ENCODE peak calls at places on chromosomes 1 and 21, in four cellular contexts. One of them, this sample, is unnamed.
A peak's percentile ranks its signal among the peaks of the same experiment; 100 is the strongest.

GRCh38 chr1:62237950-62238374 is 43.3 kb downstream of the L1TD1 start:
- DNase-seq in GM12878: no peak
- DNase-seq in K562: no peak
- DNase-seq in GM23338: no peak
- DNase-seq in this sample: no peak

GRCh38 chr1:214377886-214378285 is 96.9 kb downstream of the SMYD2 start:
- DNase-seq in GM23338: no peak
- DNase-seq in K562: no peak
- DNase-seq in GM12878: no peak
- DNase-seq in this sample: no peak

GRCh38 chr1:189007824-189008223 is 1469.8 kb downstream of the BRINP3 start:
- DNase-seq in GM12878: no peak
- DNase-seq in K562: no peak
- DNase-seq in GM23338: no peak
- DNase-seq in this sample: no peak

GRCh38 chr1:170790651-170791071 is 126.7 kb downstream of the PRRX1 start:
- DNase-seq in K562: no peak
- DNase-seq in GM12878: no peak
- DNase-seq in GM23338: no peak
- DNase-seq in this sample: no peak

GRCh38 chr1:172719694-172720138 is 60.8 kb downstream of the FASLG start:
- DNase-seq in GM23338: peak; percentile 79
- DNase-seq in K562: peak; percentile 52
- DNase-seq in GM12878: no peak
- DNase-seq in this sample: no peak

GRCh38 chr21:37654596-37654995 is 261.7 kb downstream of the KCNJ6 start:
- DNase-seq in K562: no peak
- DNase-seq in GM12878: no peak
- DNase-seq in GM23338: no peak
- DNase-seq in this sample: no peak

GRCh38 chr1:157363660-157364140 is 188.6 kb downstream of the FCRL5 start:
- DNase-seq in GM12878: peak; percentile 20
- DNase-seq in K562: peak; percentile 20
- DNase-seq in GM23338: peak; percentile 76
- DNase-seq in this sample: peak; percentile 40

GRCh38 chr1:225713281-225713680 is 60.4 kb upstream of the ENAH start:
- DNase-seq in GM23338: peak; percentile 22
- DNase-seq in GM12878: no peak
- DNase-seq in K562: no peak
- DNase-seq in this sample: no peak

GRCh38 chr1:37480125-37480466 is 5.7 kb downstream of the ZC3H12A start:
- DNase-seq in GM12878: no peak
- DNase-seq in GM23338: no peak
- DNase-seq in K562: no peak
- DNase-seq in this sample: no peak

GRCh38 chr1:200474633-200475032 is 64.8 kb upstream of the ZNF281 start:
- DNase-seq in GM23338: no peak
- DNase-seq in K562: no peak
- DNase-seq in GM12878: no peak
- DNase-seq in this sample: no peak

GRCh38 chr1:87956766-87957165 is 628.1 kb downstream of the LMO4 start:
- DNase-seq in GM12878: no peak
- DNase-seq in K562: no peak
- DNase-seq in GM23338: no peak
- DNase-seq in this sample: no peak

GRCh38 chr21:15130751-15131150 is 66.0 kb upstream of the NRIP1 start:
- DNase-seq in GM12878: no peak
- DNase-seq in K562: no peak
- DNase-seq in GM23338: no peak
- DNase-seq in this sample: no peak

DNA sequence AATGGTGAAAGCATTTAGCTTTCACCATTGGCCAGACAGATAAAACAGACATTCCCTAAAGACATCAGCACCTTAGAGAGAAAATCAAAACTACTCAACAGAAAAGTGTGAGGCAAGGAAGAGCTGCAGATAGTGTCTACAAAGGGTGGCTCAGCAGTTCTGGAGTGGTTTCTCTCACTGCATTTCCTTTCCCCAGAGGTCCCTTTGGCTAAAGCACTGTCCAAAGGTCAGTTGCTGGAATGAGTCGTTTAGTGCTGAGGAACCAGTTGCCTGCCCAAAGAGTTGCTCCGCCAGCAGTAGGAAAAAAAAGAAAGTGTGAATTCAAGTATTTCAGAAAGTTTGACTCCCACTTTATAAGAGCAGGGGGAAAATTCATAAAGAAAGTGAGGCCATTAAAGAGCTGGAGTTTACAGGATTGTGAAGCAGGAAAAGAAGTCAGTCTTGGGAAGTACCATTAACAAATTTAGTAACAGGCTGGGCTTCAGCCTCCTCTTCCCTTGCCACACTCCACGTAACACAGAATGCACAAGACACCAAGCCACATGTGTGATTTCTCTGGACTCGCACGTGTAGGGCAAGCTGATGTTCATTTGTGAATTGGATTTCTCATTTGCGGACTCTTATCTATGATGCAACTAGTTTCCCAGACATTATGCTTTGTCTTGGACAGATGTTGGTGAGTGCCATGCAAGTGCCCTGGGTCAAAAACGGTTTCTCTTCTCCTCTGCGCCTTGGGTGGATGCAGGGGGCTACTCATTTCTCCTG is 122.1 kb downstream of the RUNX1 start:
- DNase-seq in GM23338: no peak
- DNase-seq in GM12878: no peak
- DNase-seq in K562: no peak
- DNase-seq in this sample: no peak
- TF ChIP-seq REST in GM23338: no peak
- TF ChIP-seq REST in GM12878: no peak
- TF ChIP-seq REST in K562: no peak
- TF ChIP-seq REST in this sample: no peak

GRCh38 chr1:97942161-97943123 is 21.6 kb upstream of the DPYD start:
- DNase-seq in GM12878: no peak
- DNase-seq in K562: no peak
- DNase-seq in GM23338: no peak
- DNase-seq in this sample: no peak

GRCh38 chr1:97943354-97943753 is 22.5 kb upstream of the DPYD start:
- DNase-seq in GM23338: no peak
- DNase-seq in K562: no peak
- DNase-seq in GM12878: no peak
- DNase-seq in this sample: no peak

DNA sequence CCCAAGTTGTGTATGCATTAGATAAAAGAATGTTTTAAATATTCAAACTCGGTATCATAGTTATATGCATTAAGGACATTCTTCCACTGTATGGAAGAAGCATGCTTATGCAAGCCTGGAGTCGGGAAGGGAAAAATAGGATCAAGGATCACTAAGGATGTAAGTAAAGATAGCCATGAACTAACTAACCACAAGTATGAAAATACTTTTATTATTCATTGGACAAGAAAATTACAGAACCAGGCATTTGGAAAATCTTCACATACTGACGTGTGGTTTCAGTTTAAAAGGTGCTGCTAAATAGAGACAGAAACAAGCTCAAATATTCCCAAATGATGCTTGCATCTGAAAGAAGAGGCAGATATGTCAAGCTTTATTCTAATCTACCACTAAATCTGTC is 26.9 kb upstream of the DPYD start:
- DNase-seq in GM23338: no peak
- DNase-seq in K562: no peak
- DNase-seq in GM12878: no peak
- DNase-seq in this sample: no peak
- H3K4me3 ChIP-seq in GM23338: no peak overlapping the region
- H3K4me3 ChIP-seq in K562: no peak overlapping the region
- H3K4me3 ChIP-seq in GM12878: no peak overlapping the region
- H3K4me3 ChIP-seq in this sample: no peak overlapping the region

GRCh38 chr1:178033019-178033418 is 60.9 kb upstream of the RASAL2 start:
- DNase-seq in K562: no peak
- DNase-seq in GM12878: no peak
- DNase-seq in GM23338: no peak
- DNase-seq in this sample: no peak
- TF ChIP-seq CTCF in K562: no peak
- TF ChIP-seq CTCF in GM12878: no peak
- TF ChIP-seq CTCF in GM23338: no peak
- TF ChIP-seq CTCF in this sample: no peak

DNA sequence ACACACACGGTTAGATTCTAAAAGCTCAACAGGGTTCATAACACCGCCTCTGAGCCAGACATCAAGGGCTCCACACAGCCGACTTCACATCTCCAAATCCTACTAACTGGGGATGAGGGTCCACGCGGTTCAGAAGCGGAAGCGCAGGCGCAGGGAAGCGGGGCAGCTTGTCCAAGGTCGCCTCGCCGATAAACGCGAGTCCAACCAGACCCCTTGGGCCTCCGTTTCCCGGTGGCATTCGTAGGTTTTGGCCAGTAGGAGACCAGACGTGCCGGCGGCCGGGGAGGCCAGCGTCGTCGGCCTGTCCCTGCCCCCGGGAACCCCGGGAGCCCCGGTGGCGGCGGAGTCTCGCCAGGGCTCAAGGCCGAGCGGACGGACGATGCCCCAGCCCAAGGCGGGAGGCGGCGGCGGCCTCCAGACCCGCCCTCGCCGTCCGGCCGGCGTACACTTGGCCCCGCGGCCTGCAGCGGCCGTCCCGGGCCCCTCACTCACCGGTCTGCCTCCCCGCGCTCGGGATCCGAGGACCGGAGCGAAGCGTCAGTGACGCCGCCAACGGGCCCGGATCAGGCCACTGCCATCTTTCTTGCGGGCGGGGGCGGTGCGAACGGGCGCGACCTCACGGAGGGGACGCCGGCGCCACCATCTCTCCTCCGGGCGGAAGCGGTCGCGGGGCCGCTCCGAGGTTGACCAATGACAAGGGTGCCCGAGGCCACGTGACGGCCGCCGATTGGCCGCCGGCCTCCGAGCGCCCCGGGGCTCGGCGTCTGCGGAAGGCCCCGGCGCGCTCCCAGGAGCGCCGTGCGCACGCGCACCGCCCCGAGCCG is at the start of gene SDF4:
- DNase-seq in GM23338: peak; percentile 97
- DNase-seq in K562: peak; percentile 100
- DNase-seq in GM12878: peak; percentile 72
- DNase-seq in this sample: peak; percentile 95
- TF ChIP-seq REST in GM23338: no peak
- TF ChIP-seq REST in K562: peak; percentile 83
- TF ChIP-seq REST in GM12878: no peak
- TF ChIP-seq REST in this sample: no peak

DNA sequence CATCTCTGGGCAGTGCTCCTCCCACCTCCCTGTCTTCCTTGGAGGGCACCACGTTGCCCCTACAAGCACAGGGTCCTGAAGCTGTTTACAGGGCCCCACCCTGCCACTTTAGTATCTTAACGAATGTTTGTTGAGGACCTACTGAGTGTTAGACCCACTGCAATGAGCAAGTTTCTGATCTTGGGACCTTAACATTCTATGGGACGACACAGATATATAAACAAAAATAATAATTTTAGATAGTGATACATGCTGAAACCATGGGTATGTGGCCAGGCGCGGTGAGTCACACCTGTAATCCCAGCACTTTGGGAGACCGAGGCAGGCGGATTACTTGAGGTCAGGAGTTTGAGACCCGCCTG is 10.1 kb downstream of the ENTREP3 start:
- DNase-seq in GM12878: no peak
- DNase-seq in K562: no peak
- DNase-seq in GM23338: no peak
- DNase-seq in this sample: no peak
- H3K4me3 ChIP-seq in GM12878: peak overlapping the region; percentile 65
- H3K4me3 ChIP-seq in K562: peak overlapping the region; percentile 44
- H3K4me3 ChIP-seq in GM23338: peak overlapping the region; percentile 70
- H3K4me3 ChIP-seq in this sample: peak overlapping the region; percentile 60

DNA sequence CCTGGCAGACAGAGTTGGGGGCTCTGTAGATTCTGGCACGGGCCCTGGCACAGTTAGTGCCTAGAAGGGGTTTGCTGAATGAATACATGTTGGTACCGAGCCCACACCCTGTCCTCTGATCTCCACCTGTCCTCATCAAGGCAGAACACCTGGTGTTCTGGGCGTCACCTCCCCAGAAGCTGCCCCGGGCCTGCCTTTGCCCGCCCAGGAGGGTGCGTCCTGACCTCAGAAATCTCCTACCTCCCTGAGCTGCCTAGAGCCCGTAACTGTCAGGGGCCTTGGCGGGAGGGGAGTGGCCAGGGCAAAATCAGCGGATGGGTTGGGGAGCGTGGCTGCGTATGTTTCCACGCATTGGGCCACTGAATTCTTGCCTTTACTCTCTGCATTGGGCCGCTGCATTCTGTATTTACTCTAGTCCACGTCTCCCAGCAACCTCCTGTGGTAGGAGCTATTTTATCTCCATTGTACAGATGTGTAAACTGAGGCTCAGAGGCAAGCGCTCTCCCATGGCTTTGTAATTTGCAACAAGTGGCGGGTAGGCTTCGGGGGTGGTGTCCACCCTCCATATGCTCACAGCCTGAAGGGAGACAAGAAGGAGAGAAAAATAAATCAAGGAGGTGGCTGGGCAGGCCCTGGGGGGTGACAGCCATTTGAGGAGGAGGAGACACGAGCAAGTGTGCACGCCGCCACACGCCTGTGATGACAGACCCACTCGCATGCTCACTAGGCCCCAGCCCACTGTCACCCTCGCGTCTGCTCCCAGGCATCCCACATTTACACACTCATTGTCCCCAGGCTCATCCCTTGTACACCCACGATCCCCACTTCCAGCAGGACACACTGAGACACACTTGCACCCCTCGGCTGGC is 95.7 kb upstream of the WNT4 start:
- DNase-seq in GM12878: no peak
- DNase-seq in K562: no peak
- DNase-seq in GM23338: no peak
- DNase-seq in this sample: no peak
- TF ChIP-seq CTCF in GM12878: no peak
- TF ChIP-seq CTCF in K562: no peak
- TF ChIP-seq CTCF in GM23338: no peak
- TF ChIP-seq CTCF in this sample: no peak

This sample was measured in HL-60.